ENCODE peak calls at places on chromosomes 7 and 10, in five cellular contexts. One of them, this sample, is unnamed.

GRCh38 chr10:77251297-77252013 is 386.2 kb downstream of the KCNMA1 start:
- DNase-seq in OCI-LY7: peak; percentile 1
- DNase-seq in stomach: peak; percentile 34
- DNase-seq in astrocyte: no peak
- DNase-seq in hepatocyte: peak; percentile 64
- DNase-seq in this sample: no peak

GRCh38 chr10:75240329-75240728 is 4.6 kb upstream of the COMTD1 start:
- DNase-seq in OCI-LY7: no peak
- DNase-seq in stomach: no peak
- DNase-seq in astrocyte: no peak
- DNase-seq in hepatocyte: no peak
- DNase-seq in this sample: no peak

GRCh38 chr10:29609696-29610095 is 25.1 kb downstream of the SVIL start:
- DNase-seq in OCI-LY7: no peak
- DNase-seq in stomach: peak; percentile 15
- DNase-seq in astrocyte: no peak
- DNase-seq in hepatocyte: no peak
- DNase-seq in this sample: no peak

GRCh38 chr10:70832236-70832635 is 16.5 kb downstream of the SGPL1 start:
- DNase-seq in OCI-LY7: no peak
- DNase-seq in stomach: no peak
- DNase-seq in astrocyte: peak; percentile 49
- DNase-seq in hepatocyte: no peak
- DNase-seq in this sample: no peak

GRCh38 chr7:88758355-88759215 is 915 bp upstream of the ZNF804B start:
- DNase-seq in OCI-LY7: no peak
- DNase-seq in stomach: no peak
- DNase-seq in astrocyte: peak; percentile 3
- DNase-seq in hepatocyte: peak; percentile 49
- DNase-seq in this sample: peak; percentile 55

GRCh38 chr10:125982256-125982948 is 86.0 kb downstream of the FANK1 start:
- DNase-seq in OCI-LY7: peak; percentile 63
- DNase-seq in stomach: no peak
- DNase-seq in astrocyte: peak; percentile 59
- DNase-seq in hepatocyte: peak; percentile 71
- DNase-seq in this sample: no peak

GRCh38 chr10:102635377-102635776 is 8.9 kb upstream of the TRIM8 start:
- DNase-seq in OCI-LY7: peak; percentile 47
- DNase-seq in stomach: no peak
- DNase-seq in astrocyte: no peak
- DNase-seq in hepatocyte: no peak
- DNase-seq in this sample: no peak

GRCh38 chr7:29878081-29878688 is 71.9 kb downstream of the WIPF3 start:
- DNase-seq in OCI-LY7: peak; percentile 55
- DNase-seq in stomach: peak; percentile 49
- DNase-seq in astrocyte: peak; percentile 12
- DNase-seq in hepatocyte: peak; percentile 35
- DNase-seq in this sample: no peak

GRCh38 chr7:114140561-114140960 is 221.8 kb upstream of the PPP1R3A start:
- DNase-seq in OCI-LY7: no peak
- DNase-seq in stomach: no peak
- DNase-seq in astrocyte: no peak
- DNase-seq in hepatocyte: no peak
- DNase-seq in this sample: no peak

GRCh38 chr10:114538544-114538906 is 119.5 kb downstream of the ABLIM1 start:
- DNase-seq in OCI-LY7: peak; percentile 76
- DNase-seq in stomach: peak; percentile 81
- DNase-seq in astrocyte: no peak
- DNase-seq in hepatocyte: no peak
- DNase-seq in this sample: no peak

GRCh38 chr7:82665966-82666507 is 222.5 kb upstream of the CACNA2D1 start:
- DNase-seq in OCI-LY7: no peak
- DNase-seq in stomach: no peak
- DNase-seq in astrocyte: no peak
- DNase-seq in hepatocyte: no peak
- DNase-seq in this sample: no peak

GRCh38 chr7:47394751-47395252 is 187.1 kb downstream of the TNS3 start:
- DNase-seq in OCI-LY7: no peak
- DNase-seq in stomach: peak; percentile 25
- DNase-seq in astrocyte: no peak
- DNase-seq in hepatocyte: no peak
- DNase-seq in this sample: peak; percentile 46

GRCh38 chr10:50605280-50606270 is 18.2 kb downstream of the SGMS1 start:
- DNase-seq in OCI-LY7: no peak
- DNase-seq in stomach: peak; percentile 69
- DNase-seq in astrocyte: peak; percentile 100
- DNase-seq in hepatocyte: peak; percentile 79
- DNase-seq in this sample: no peak

GRCh38 chr10:52923520-52923919 is 150.9 kb upstream of the MBL2 start:
- DNase-seq in OCI-LY7: no peak
- DNase-seq in stomach: no peak
- DNase-seq in astrocyte: no peak
- DNase-seq in hepatocyte: no peak
- DNase-seq in this sample: no peak

GRCh38 chr10:59268460-59268859 is 92.0 kb downstream of the PHYHIPL start:
- DNase-seq in OCI-LY7: no peak
- DNase-seq in stomach: no peak
- DNase-seq in astrocyte: no peak
- DNase-seq in hepatocyte: no peak
- DNase-seq in this sample: no peak

GRCh38 chr10:48976208-48976607 is 36.6 kb upstream of the LRRC18 start:
- DNase-seq in OCI-LY7: peak; percentile 49
- DNase-seq in stomach: no peak
- DNase-seq in astrocyte: no peak
- DNase-seq in hepatocyte: peak; percentile 28
- DNase-seq in this sample: no peak

GRCh38 chr10:47166405-47166777 is 133.6 kb upstream of the GDF10 start:
- DNase-seq in OCI-LY7: no peak
- DNase-seq in stomach: no peak
- DNase-seq in astrocyte: no peak
- DNase-seq in hepatocyte: no peak
- DNase-seq in this sample: no peak

GRCh38 chr10:34217524-34217923 is 597.6 kb downstream of the PARD3 start:
- DNase-seq in OCI-LY7: no peak
- DNase-seq in stomach: no peak
- DNase-seq in astrocyte: no peak
- DNase-seq in hepatocyte: no peak
- DNase-seq in this sample: no peak

GRCh38 chr7:43248553-43248952 is 136.1 kb downstream of the HECW1 start:
- DNase-seq in OCI-LY7: no peak
- DNase-seq in stomach: no peak
- DNase-seq in astrocyte: no peak
- DNase-seq in hepatocyte: no peak
- DNase-seq in this sample: no peak

GRCh38 chr7:128104109-128104742 is 73.0 kb upstream of the LRRC4 start:
- DNase-seq in OCI-LY7: peak; percentile 67
- DNase-seq in stomach: no peak
- DNase-seq in astrocyte: no peak
- DNase-seq in hepatocyte: no peak
- DNase-seq in this sample: no peak

GRCh38 chr10:35642793-35643114 is 658 bp upstream of the FZD8 start:
- DNase-seq in OCI-LY7: no peak
- DNase-seq in stomach: no peak
- DNase-seq in astrocyte: no peak
- DNase-seq in hepatocyte: no peak
- DNase-seq in this sample: no peak
- H3K27ac ChIP-seq in OCI-LY7: no peak overlapping the region
- H3K27ac ChIP-seq in stomach: peak overlapping the region; percentile 87
- H3K27ac ChIP-seq in astrocyte: no peak overlapping the region
- H3K27ac ChIP-seq in hepatocyte: no peak overlapping the region
- H3K27ac ChIP-seq in this sample: peak overlapping the region; percentile 7

GRCh38 chr7:130877676-130878305 is 143.8 kb upstream of the KLF14 start:
- DNase-seq in OCI-LY7: no peak
- DNase-seq in stomach: no peak
- DNase-seq in astrocyte: no peak
- DNase-seq in hepatocyte: no peak
- DNase-seq in this sample: no peak

GRCh38 chr7:130877236-130877635 is 143.2 kb upstream of the KLF14 start:
- DNase-seq in OCI-LY7: no peak
- DNase-seq in stomach: no peak
- DNase-seq in astrocyte: no peak
- DNase-seq in hepatocyte: no peak
- DNase-seq in this sample: no peak

GRCh38 chr7:130879191-130879590 is 145.2 kb upstream of the KLF14 start:
- DNase-seq in OCI-LY7: no peak
- DNase-seq in stomach: no peak
- DNase-seq in astrocyte: no peak
- DNase-seq in hepatocyte: no peak
- DNase-seq in this sample: no peak

GRCh38 chr7:130880668-130881067 is 146.7 kb upstream of the KLF14 start:
- DNase-seq in OCI-LY7: no peak
- DNase-seq in stomach: no peak
- DNase-seq in astrocyte: no peak
- DNase-seq in hepatocyte: no peak
- DNase-seq in this sample: no peak

DNA sequence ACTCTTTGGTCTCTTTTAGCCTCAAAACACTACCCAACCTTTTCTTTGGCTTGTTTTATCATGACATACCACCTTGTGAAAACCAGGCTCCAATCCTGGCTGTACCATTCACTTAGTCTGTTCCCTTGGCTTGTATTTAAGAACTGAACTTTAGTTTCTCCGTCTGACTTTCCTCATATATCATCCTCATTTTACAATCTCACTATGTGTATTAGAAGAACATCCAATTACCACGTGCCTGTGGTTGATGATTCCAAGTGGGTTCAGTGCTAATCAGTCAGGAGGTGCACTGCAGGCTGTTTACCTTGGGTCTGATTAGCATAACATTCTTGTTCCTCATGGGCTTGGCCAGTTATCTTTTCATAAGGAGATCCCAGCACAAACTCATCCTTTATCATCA is 144.8 kb upstream of the KLF14 start:
- DNase-seq in OCI-LY7: no peak
- DNase-seq in stomach: no peak
- DNase-seq in astrocyte: peak; percentile 61
- DNase-seq in hepatocyte: no peak
- DNase-seq in this sample: no peak
- H3K27ac ChIP-seq in OCI-LY7: no peak overlapping the region
- H3K27ac ChIP-seq in stomach: no peak overlapping the region
- H3K27ac ChIP-seq in astrocyte: peak overlapping the region; percentile 24
- H3K27ac ChIP-seq in hepatocyte: no peak overlapping the region
- H3K27ac ChIP-seq in this sample: no peak overlapping the region

GRCh38 chr10:31644931-31645633 is 283.5 kb downstream of the ARHGAP12 start:
- DNase-seq in OCI-LY7: no peak
- DNase-seq in stomach: no peak
- DNase-seq in astrocyte: peak; percentile 42
- DNase-seq in hepatocyte: no peak
- DNase-seq in this sample: no peak
- H3K27ac ChIP-seq in OCI-LY7: no peak overlapping the region
- H3K27ac ChIP-seq in stomach: no peak overlapping the region
- H3K27ac ChIP-seq in astrocyte: no peak overlapping the region
- H3K27ac ChIP-seq in hepatocyte: no peak overlapping the region
- H3K27ac ChIP-seq in this sample: no peak overlapping the region

GRCh38 chr7:102081244-102081627 is 205.4 kb upstream of the SH2B2 start:
- DNase-seq in OCI-LY7: no peak
- DNase-seq in stomach: no peak
- DNase-seq in astrocyte: no peak
- DNase-seq in hepatocyte: no peak
- DNase-seq in this sample: peak; percentile 15
- H3K27ac ChIP-seq in OCI-LY7: no peak overlapping the region
- H3K27ac ChIP-seq in stomach: no peak overlapping the region
- H3K27ac ChIP-seq in astrocyte: no peak overlapping the region
- H3K27ac ChIP-seq in hepatocyte: no peak overlapping the region
- H3K27ac ChIP-seq in this sample: no peak overlapping the region

DNA sequence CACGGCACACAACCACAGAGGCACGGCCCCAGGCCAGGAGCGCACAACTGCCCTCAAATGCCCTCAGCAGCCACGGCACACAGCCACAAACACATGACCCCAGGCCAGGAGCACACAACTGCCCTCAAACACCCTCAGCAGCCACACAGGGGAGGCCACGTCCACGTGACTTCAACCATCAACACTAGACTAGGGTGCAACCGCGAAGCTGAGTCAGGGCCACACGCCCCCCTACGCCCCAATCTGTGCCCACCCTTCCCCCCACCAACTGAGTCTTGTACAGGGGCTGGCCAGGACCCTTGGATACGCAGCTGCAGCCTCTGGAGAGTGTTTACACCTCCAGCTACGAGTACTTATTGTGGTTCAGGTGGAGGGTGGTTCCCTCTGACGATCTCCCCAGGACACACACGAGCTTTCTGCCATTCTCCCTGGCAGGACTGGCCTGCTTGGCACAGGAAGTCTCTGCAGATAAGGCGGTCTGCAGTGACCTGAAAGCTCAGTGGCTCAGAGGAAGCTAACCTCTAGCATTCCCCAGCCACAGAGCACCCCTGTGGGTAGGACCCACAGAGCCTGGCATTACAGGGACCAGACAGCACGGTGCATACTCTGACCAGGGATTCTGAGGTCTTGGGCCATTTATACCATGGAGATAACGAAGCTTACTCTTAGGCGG is 2.0 kb upstream of the GPR146 start:
- DNase-seq in OCI-LY7: no peak
- DNase-seq in stomach: peak; percentile 75
- DNase-seq in astrocyte: no peak
- DNase-seq in hepatocyte: no peak
- DNase-seq in this sample: no peak
- H3K27ac ChIP-seq in OCI-LY7: no peak overlapping the region
- H3K27ac ChIP-seq in stomach: peak overlapping the region; percentile 89
- H3K27ac ChIP-seq in astrocyte: no peak overlapping the region
- H3K27ac ChIP-seq in hepatocyte: no peak overlapping the region
- H3K27ac ChIP-seq in this sample: no peak overlapping the region

DNA sequence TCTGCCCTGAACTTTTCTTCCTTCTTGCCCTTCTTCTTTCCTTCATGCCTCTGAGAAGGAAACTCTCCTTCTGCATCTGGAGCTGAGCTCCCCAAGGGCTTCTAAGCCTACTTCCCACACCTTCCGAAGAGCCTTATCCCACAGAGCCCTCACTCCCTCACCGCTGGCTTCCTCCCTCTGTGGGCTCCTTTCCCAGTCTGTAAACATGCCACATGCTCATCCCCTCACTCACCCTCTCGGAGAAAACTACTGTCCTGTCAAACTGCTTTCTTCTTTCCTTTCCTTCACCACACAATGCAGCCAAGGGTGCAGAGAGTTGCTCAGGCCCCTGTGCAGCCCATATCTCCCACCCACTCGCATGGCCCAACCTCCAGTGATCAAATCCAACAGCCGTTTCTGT is 18.1 kb downstream of the ANKRD16 start:
- DNase-seq in OCI-LY7: no peak
- DNase-seq in stomach: no peak
- DNase-seq in astrocyte: no peak
- DNase-seq in hepatocyte: no peak
- DNase-seq in this sample: no peak
- H3K27ac ChIP-seq in OCI-LY7: no peak overlapping the region
- H3K27ac ChIP-seq in stomach: no peak overlapping the region
- H3K27ac ChIP-seq in astrocyte: no peak overlapping the region
- H3K27ac ChIP-seq in hepatocyte: no peak overlapping the region
- H3K27ac ChIP-seq in this sample: no peak overlapping the region

GRCh38 chr10:79440281-79440680 is 5.1 kb downstream of the ZCCHC24 start:
- DNase-seq in OCI-LY7: no peak
- DNase-seq in stomach: no peak
- DNase-seq in astrocyte: no peak
- DNase-seq in hepatocyte: no peak
- DNase-seq in this sample: no peak
- H3K27ac ChIP-seq in OCI-LY7: no peak overlapping the region
- H3K27ac ChIP-seq in stomach: peak overlapping the region; percentile 98
- H3K27ac ChIP-seq in astrocyte: peak overlapping the region; percentile 37
- H3K27ac ChIP-seq in hepatocyte: no peak overlapping the region
- H3K27ac ChIP-seq in this sample: no peak overlapping the region

GRCh38 chr10:100736809-100737358 is 8.5 kb upstream of the PAX2 start:
- DNase-seq in OCI-LY7: no peak
- DNase-seq in stomach: no peak
- DNase-seq in astrocyte: no peak
- DNase-seq in hepatocyte: no peak
- DNase-seq in this sample: no peak
- H3K27ac ChIP-seq in OCI-LY7: no peak overlapping the region
- H3K27ac ChIP-seq in stomach: no peak overlapping the region
- H3K27ac ChIP-seq in astrocyte: no peak overlapping the region
- H3K27ac ChIP-seq in hepatocyte: no peak overlapping the region
- H3K27ac ChIP-seq in this sample: no peak overlapping the region

GRCh38 chr10:110074298-110074697 is 66.5 kb downstream of the ADD3 start:
- DNase-seq in OCI-LY7: no peak
- DNase-seq in stomach: no peak
- DNase-seq in astrocyte: no peak
- DNase-seq in hepatocyte: no peak
- DNase-seq in this sample: no peak
- H3K27ac ChIP-seq in OCI-LY7: no peak overlapping the region
- H3K27ac ChIP-seq in stomach: peak overlapping the region; percentile 88
- H3K27ac ChIP-seq in astrocyte: no peak overlapping the region
- H3K27ac ChIP-seq in hepatocyte: peak overlapping the region; percentile 64
- H3K27ac ChIP-seq in this sample: peak overlapping the region; percentile 20